ENCODE peak calls at places on chromosomes 12 and 14, in seven cellular contexts. A is T-helper 9 cell; L is NCI-H345; X is astrocyte; N is lower leg skin; D is activated CD8-positive, alpha-beta memory T cell treated with anti-CD3 and anti-CD28 coated beads for 48 hours; U is NCI-H460. P is an unnamed sample.

GRCh38 chr12:110743571-110744093 is 941 bp upstream of the PPP1CC start:
- DNase-seq in L (no peak), A (no peak), D (no peak), N (peak; percentile 21), U (no peak), X (no peak), P (no peak)

GRCh38 chr12:101238806-101239329 is 28.8 kb upstream of the SLC5A8 start:
- DNase-seq in L (no peak), U (no peak), X (no peak), D (no peak), N (no peak), A (no peak), P (no peak)

GRCh38 chr14:92659765-92660561 is 88.5 kb downstream of the LGMN start:
- DNase-seq in D (no peak), L (no peak), N (peak; percentile 83), X (no peak), U (no peak), A (no peak), P (no peak)

GRCh38 chr14:55864890-55865655 is 253.1 kb upstream of the PELI2 start:
- DNase-seq in X (no peak), U (no peak), A (no peak), L (no peak), D (no peak), N (no peak), P (no peak)

GRCh38 chr14:102046337-102047278 is 40.2 kb downstream of the HSP90AA1 start:
- DNase-seq in U (peak; percentile 70), D (no peak), X (no peak), N (peak; percentile 84), A (no peak), L (peak; percentile 21), P (peak; percentile 20)

GRCh38 chr12:106123551-106123991 is 15.2 kb downstream of the NUAK1 start:
- DNase-seq in A (no peak), D (no peak), X (no peak), N (peak; percentile 60), U (no peak), L (no peak), P (no peak)

GRCh38 chr14:55328317-55328716 is 57.1 kb downstream of the FBXO34 start:
- DNase-seq in L (no peak), X (peak; percentile 39), D (no peak), A (no peak), U (no peak), N (no peak), P (no peak)

GRCh38 chr12:11174022-11174421 is 3.0 kb downstream of the SMIM10L1 start:
- DNase-seq in D (no peak), A (no peak), L (peak; percentile 52), U (no peak), N (no peak), X (no peak), P (no peak)

GRCh38 chr14:75123991-75124390 is 2.9 kb downstream of the NEK9 start:
- DNase-seq in D (no peak), N (no peak), U (no peak), X (peak; percentile 88), A (no peak), L (no peak), P (peak; percentile 16)

GRCh38 chr12:23350808-23351207 is 598.7 kb downstream of the SOX5 start:
- DNase-seq in A (no peak), X (no peak), D (no peak), L (no peak), U (no peak), N (no peak), P (no peak)

GRCh38 chr12:98678946-98679610 is 34.0 kb downstream of the APAF1 start:
- DNase-seq in A (no peak), D (no peak), N (no peak), X (no peak), L (no peak), U (no peak), P (no peak)

GRCh38 chr14:104146651-104147345 is 8.4 kb downstream of the KIF26A start:
- DNase-seq in U (no peak), L (no peak), X (no peak), D (no peak), N (no peak), A (no peak), P (no peak)